ENCODE peak calls at places on chromosomes 6 and 20, in five cellular contexts. One of them, this sample, is unnamed.

GRCh38 chr6:39465539-39465938 is 143.0 kb upstream of the KCNK16 start:
- DNase-seq in K562: no peak
- DNase-seq in H1: no peak
- DNase-seq in GM12878: no peak
- DNase-seq in HepG2: no peak
- DNase-seq in this sample: no peak

GRCh38 chr6:40928302-40928701 is 110.7 kb downstream of the UNC5CL start:
- DNase-seq in K562: no peak
- DNase-seq in H1: no peak
- DNase-seq in GM12878: no peak
- DNase-seq in HepG2: no peak
- DNase-seq in this sample: no peak

GRCh38 chr6:155142163-155142901 is 121.5 kb upstream of the CLDN20 start:
- DNase-seq in K562: no peak
- DNase-seq in H1: no peak
- DNase-seq in GM12878: no peak
- DNase-seq in HepG2: no peak
- DNase-seq in this sample: no peak

GRCh38 chr6:121603486-121603885 is 168.0 kb downstream of the GJA1 start:
- DNase-seq in K562: no peak
- DNase-seq in H1: no peak
- DNase-seq in GM12878: no peak
- DNase-seq in HepG2: no peak
- DNase-seq in this sample: no peak

GRCh38 chr6:134883314-134883713 is 66.6 kb downstream of the ALDH8A1 start:
- DNase-seq in K562: no peak
- DNase-seq in H1: no peak
- DNase-seq in GM12878: no peak
- DNase-seq in HepG2: no peak
- DNase-seq in this sample: no peak

GRCh38 chr6:18415671-18416340 is 28.7 kb downstream of the RNF144B start:
- DNase-seq in K562: no peak
- DNase-seq in H1: no peak
- DNase-seq in GM12878: no peak
- DNase-seq in HepG2: no peak
- DNase-seq in this sample: no peak

GRCh38 chr20:39885975-39886649 is 802.9 kb downstream of the MAFB start:
- DNase-seq in K562: peak
- DNase-seq in H1: peak
- DNase-seq in GM12878: no peak
- DNase-seq in HepG2: peak
- DNase-seq in this sample: no peak

GRCh38 chr6:53830356-53830755 is 35.6 kb downstream of the LRRC1 start:
- DNase-seq in K562: no peak
- DNase-seq in H1: no peak
- DNase-seq in GM12878: no peak
- DNase-seq in HepG2: no peak
- DNase-seq in this sample: no peak

GRCh38 chr6:33000053-33000452 is 9.3 kb downstream of the HLA-DOA start:
- DNase-seq in K562: no peak
- DNase-seq in H1: peak
- DNase-seq in GM12878: no peak
- DNase-seq in HepG2: peak
- DNase-seq in this sample: peak

GRCh38 chr6:12245763-12246720 is 44.1 kb upstream of the EDN1 start:
- DNase-seq in K562: no peak
- DNase-seq in H1: no peak
- DNase-seq in GM12878: no peak
- DNase-seq in HepG2: no peak
- DNase-seq in this sample: no peak

GRCh38 chr6:106439459-106439858 is 78.9 kb downstream of the CRYBG1 start:
- DNase-seq in K562: no peak
- DNase-seq in H1: no peak
- DNase-seq in GM12878: no peak
- DNase-seq in HepG2: no peak
- DNase-seq in this sample: no peak

GRCh38 chr20:22732751-22733150 is 148.4 kb upstream of the FOXA2 start:
- DNase-seq in K562: no peak
- DNase-seq in H1: no peak
- DNase-seq in GM12878: no peak
- DNase-seq in HepG2: peak
- DNase-seq in this sample: no peak

GRCh38 chr6:52697903-52698302 is 27.0 kb downstream of the TMEM14A start:
- DNase-seq in K562: no peak
- DNase-seq in H1: no peak
- DNase-seq in GM12878: no peak
- DNase-seq in HepG2: no peak
- DNase-seq in this sample: no peak

GRCh38 chr6:90179190-90180169 is 117.2 kb downstream of the BACH2 start:
- DNase-seq in K562: no peak
- DNase-seq in H1: no peak
- DNase-seq in GM12878: no peak
- DNase-seq in HepG2: no peak
- DNase-seq in this sample: no peak

GRCh38 chr6:80132942-80133517 is 26.6 kb downstream of the BCKDHB start:
- DNase-seq in K562: peak
- DNase-seq in H1: no peak
- DNase-seq in GM12878: no peak
- DNase-seq in HepG2: peak
- DNase-seq in this sample: peak

GRCh38 chr6:16437095-16437494 is 198.7 kb downstream of the GMPR start:
- DNase-seq in K562: no peak
- DNase-seq in H1: no peak
- DNase-seq in GM12878: no peak
- DNase-seq in HepG2: no peak
- DNase-seq in this sample: no peak

GRCh38 chr6:135722679-135723078 is 128.8 kb upstream of the PDE7B start:
- DNase-seq in K562: no peak
- DNase-seq in H1: no peak
- DNase-seq in GM12878: no peak
- DNase-seq in HepG2: peak
- DNase-seq in this sample: peak

GRCh38 chr20:62739067-62739466 is 30.4 kb downstream of the NTSR1 start:
- DNase-seq in K562: no peak
- DNase-seq in H1: no peak
- DNase-seq in GM12878: no peak
- DNase-seq in HepG2: no peak
- DNase-seq in this sample: no peak

GRCh38 chr20:50273601-50274491 is 83.2 kb downstream of the CEBPB start:
- DNase-seq in K562: no peak
- DNase-seq in H1: no peak
- DNase-seq in GM12878: no peak
- DNase-seq in HepG2: no peak
- DNase-seq in this sample: no peak

GRCh38 chr6:143405381-143406154 is 44.9 kb downstream of the ADAT2 start:
- DNase-seq in K562: no peak
- DNase-seq in H1: no peak
- DNase-seq in GM12878: no peak
- DNase-seq in HepG2: no peak
- DNase-seq in this sample: no peak

GRCh38 chr6:70706491-70707123 is 38.9 kb downstream of the SMAP1 start:
- DNase-seq in K562: peak
- DNase-seq in H1: no peak
- DNase-seq in GM12878: no peak
- DNase-seq in HepG2: peak
- DNase-seq in this sample: peak

GRCh38 chr6:21149460-21149859 is 444.1 kb upstream of the SOX4 start:
- DNase-seq in K562: no peak
- DNase-seq in H1: no peak
- DNase-seq in GM12878: no peak
- DNase-seq in HepG2: no peak
- DNase-seq in this sample: no peak

GRCh38 chr20:60579941-60580515 is 621.8 kb downstream of the CDH26 start:
- DNase-seq in K562: no peak
- DNase-seq in H1: no peak
- DNase-seq in GM12878: no peak
- DNase-seq in HepG2: no peak
- DNase-seq in this sample: no peak

GRCh38 chr6:91276315-91276714 is 689.4 kb upstream of the MAP3K7 start:
- DNase-seq in K562: no peak
- DNase-seq in H1: no peak
- DNase-seq in GM12878: no peak
- DNase-seq in HepG2: peak
- DNase-seq in this sample: no peak

GRCh38 chr20:35117148-35117547 is 24.5 kb upstream of the TRPC4AP start:
- DNase-seq in K562: no peak
- DNase-seq in H1: no peak
- DNase-seq in GM12878: no peak
- DNase-seq in HepG2: no peak
- DNase-seq in this sample: no peak

GRCh38 chr6:31763617-31763940 is 1.1 kb downstream of the SAPCD1 start:
- DNase-seq in K562: no peak
- DNase-seq in H1: no peak
- DNase-seq in GM12878: no peak
- DNase-seq in HepG2: peak
- DNase-seq in this sample: no peak
- H3K27ac ChIP-seq in K562: no peak
- H3K27ac ChIP-seq in H1: peak
- H3K27ac ChIP-seq in GM12878: no peak
- H3K27ac ChIP-seq in HepG2: no peak
- H3K27ac ChIP-seq in this sample: peak

GRCh38 chr6:108689279-108690161 is 128.8 kb downstream of the FOXO3 start:
- DNase-seq in K562: peak
- DNase-seq in H1: no peak
- DNase-seq in GM12878: no peak
- DNase-seq in HepG2: no peak
- DNase-seq in this sample: peak
- TF ChIP-seq ATF3 in K562: peak
- TF ChIP-seq ATF3 in H1: no peak
- TF ChIP-seq ATF3 in GM12878: no peak
- TF ChIP-seq ATF3 in HepG2: no peak
- TF ChIP-seq ATF3 in this sample: no peak

GRCh38 chr6:37029249-37029959 is 23.9 kb downstream of the FGD2 start:
- DNase-seq in K562: peak
- DNase-seq in H1: no peak
- DNase-seq in GM12878: no peak
- DNase-seq in HepG2: peak
- DNase-seq in this sample: peak
- H3K27ac ChIP-seq in K562: peak
- H3K27ac ChIP-seq in H1: no peak
- H3K27ac ChIP-seq in GM12878: no peak
- H3K27ac ChIP-seq in HepG2: no peak
- H3K27ac ChIP-seq in this sample: no peak

GRCh38 chr20:9360427-9360826 is 154.0 kb upstream of the LAMP5 start:
- DNase-seq in K562: no peak
- DNase-seq in H1: no peak
- DNase-seq in GM12878: no peak
- DNase-seq in HepG2: no peak
- DNase-seq in this sample: no peak
- TF ChIP-seq ATF3 in K562: no peak
- TF ChIP-seq ATF3 in H1: no peak
- TF ChIP-seq ATF3 in GM12878: no peak
- TF ChIP-seq ATF3 in HepG2: no peak
- TF ChIP-seq ATF3 in this sample: no peak

GRCh38 chr6:7196019-7196402 is 88.2 kb downstream of the RREB1 start:
- DNase-seq in K562: peak
- DNase-seq in H1: no peak
- DNase-seq in GM12878: no peak
- DNase-seq in HepG2: no peak
- DNase-seq in this sample: no peak

GRCh38 chr6:7190791-7191190 is 83.0 kb downstream of the RREB1 start:
- DNase-seq in K562: no peak
- DNase-seq in H1: no peak
- DNase-seq in GM12878: no peak
- DNase-seq in HepG2: no peak
- DNase-seq in this sample: no peak

GRCh38 chr6:7194657-7195056 is 86.9 kb downstream of the RREB1 start:
- DNase-seq in K562: no peak
- DNase-seq in H1: no peak
- DNase-seq in GM12878: no peak
- DNase-seq in HepG2: no peak
- DNase-seq in this sample: no peak

GRCh38 chr6:7195330-7196018 is 87.7 kb downstream of the RREB1 start:
- DNase-seq in K562: no peak
- DNase-seq in H1: no peak
- DNase-seq in GM12878: no peak
- DNase-seq in HepG2: no peak
- DNase-seq in this sample: no peak

GRCh38 chr6:7193122-7193521 is 85.4 kb downstream of the RREB1 start:
- DNase-seq in K562: no peak
- DNase-seq in H1: no peak
- DNase-seq in GM12878: no peak
- DNase-seq in HepG2: no peak
- DNase-seq in this sample: no peak
- H3K27ac ChIP-seq in K562: peak
- H3K27ac ChIP-seq in H1: no peak
- H3K27ac ChIP-seq in GM12878: no peak
- H3K27ac ChIP-seq in HepG2: no peak
- H3K27ac ChIP-seq in this sample: no peak

GRCh38 chr20:697826-698225 is 22.2 kb upstream of the SCRT2 start:
- DNase-seq in K562: no peak
- DNase-seq in H1: no peak
- DNase-seq in GM12878: no peak
- DNase-seq in HepG2: no peak
- DNase-seq in this sample: no peak

GRCh38 chr20:699342-699741 is 23.7 kb upstream of the SCRT2 start:
- DNase-seq in K562: no peak
- DNase-seq in H1: no peak
- DNase-seq in GM12878: no peak
- DNase-seq in HepG2: no peak
- DNase-seq in this sample: no peak

GRCh38 chr20:701401-702129 is 26.0 kb upstream of the SCRT2 start:
- DNase-seq in K562: no peak
- DNase-seq in H1: no peak
- DNase-seq in GM12878: no peak
- DNase-seq in HepG2: no peak
- DNase-seq in this sample: no peak

GRCh38 chr20:703010-703409 is 27.4 kb upstream of the SCRT2 start:
- DNase-seq in K562: no peak
- DNase-seq in H1: no peak
- DNase-seq in GM12878: no peak
- DNase-seq in HepG2: no peak
- DNase-seq in this sample: no peak

DNA sequence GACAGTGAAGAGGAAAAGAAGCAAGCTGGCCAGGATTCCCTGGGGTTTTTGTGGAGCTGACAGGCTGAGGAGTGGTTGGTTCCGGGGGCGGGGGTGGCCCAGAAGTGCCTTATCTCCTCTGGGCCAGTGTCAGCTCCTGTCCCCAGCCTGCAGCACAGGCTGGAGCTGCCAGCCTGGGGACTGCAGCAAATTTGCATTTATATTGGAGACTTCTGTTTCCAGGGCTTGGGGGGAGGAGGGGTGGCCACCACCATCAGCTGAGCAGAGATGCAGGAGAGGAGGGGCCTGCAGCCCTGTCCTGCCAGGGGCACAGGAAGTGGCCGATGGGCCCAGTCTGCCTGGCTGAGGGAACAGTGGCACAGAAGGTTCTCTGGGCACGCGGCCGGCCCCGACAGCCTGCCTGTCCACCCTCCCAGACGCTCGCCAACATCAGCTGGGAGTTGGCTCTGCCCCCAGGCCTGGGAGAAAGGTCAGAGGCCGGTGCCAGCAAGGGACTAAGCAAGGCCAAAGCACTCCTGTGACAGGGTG is 24.3 kb upstream of the SCRT2 start:
- DNase-seq in K562: no peak
- DNase-seq in H1: no peak
- DNase-seq in GM12878: no peak
- DNase-seq in HepG2: no peak
- DNase-seq in this sample: no peak
- TF ChIP-seq ATF3 in K562: no peak
- TF ChIP-seq ATF3 in H1: no peak
- TF ChIP-seq ATF3 in GM12878: no peak
- TF ChIP-seq ATF3 in HepG2: no peak
- TF ChIP-seq ATF3 in this sample: no peak

GRCh38 chr20:3802524-3803239 is 6.6 kb downstream of the CDC25B start:
- DNase-seq in K562: no peak
- DNase-seq in H1: no peak
- DNase-seq in GM12878: no peak
- DNase-seq in HepG2: no peak
- DNase-seq in this sample: no peak
- H3K27ac ChIP-seq in K562: no peak
- H3K27ac ChIP-seq in H1: no peak
- H3K27ac ChIP-seq in GM12878: no peak
- H3K27ac ChIP-seq in HepG2: no peak
- H3K27ac ChIP-seq in this sample: peak

This sample was measured in HCT116.